ENCODE peak calls at places on chromosomes 6 and 20, in seven cellular contexts. M, C, G, T, K, Z and P are unnamed samples.

GRCh38 chr6:2516059-2516458 is 234.7 kb downstream of the MYLK4 start:
- DNase-seq in G (no peak), Z (no peak), C (no peak), K (no peak), T (no peak), M (no peak), P (no peak)

GRCh38 chr6:25215881-25216280 is 63.3 kb upstream of the CARMIL1 start:
- DNase-seq in Z (no peak), T (peak; percentile 58), G (no peak), C (no peak), M (peak; percentile 14), K (no peak), P (no peak)

GRCh38 chr6:71012871-71013456 is 56.1 kb upstream of the B3GAT2 start:
- DNase-seq in G (peak; percentile 63), C (peak; percentile 28), Z (no peak), T (peak; percentile 72), K (peak; percentile 2), M (peak; percentile 76), P (peak; percentile 76)

GRCh38 chr6:119957195-119957594 is 607.6 kb upstream of the MAN1A1 start:
- DNase-seq in Z (no peak), G (no peak), T (no peak), K (no peak), M (no peak), C (no peak), P (no peak)

GRCh38 chr20:43963872-43964791 is 49.5 kb downstream of the TOX2 start:
- DNase-seq in Z (no peak), G (no peak), C (no peak), K (no peak), T (no peak), M (peak; percentile 91), P (peak; percentile 32)

GRCh38 chr6:138557147-138557546 is 57.9 kb upstream of the NHSL1 start:
- DNase-seq in K (no peak), G (no peak), T (no peak), M (no peak), C (no peak), Z (no peak), P (no peak)

GRCh38 chr20:37294262-37294981 is 5.0 kb downstream of the MANBAL start:
- DNase-seq in C (no peak), Z (no peak), M (peak; percentile 72), T (peak; percentile 44), K (no peak), G (no peak), P (no peak)

GRCh38 chr6:111406200-111406711 is 76.8 kb downstream of the REV3L start:
- DNase-seq in Z (no peak), T (no peak), C (no peak), K (peak; percentile 56), G (peak; percentile 69), M (no peak), P (peak; percentile 4)

GRCh38 chr6:75932067-75932466 is 140.4 kb downstream of the IMPG1 start:
- DNase-seq in M (peak; percentile 53), Z (peak; percentile 34), C (no peak), G (peak; percentile 6), T (peak; percentile 39), K (no peak), P (peak; percentile 41)

GRCh38 chr6:111087871-111088667 is 766 bp downstream of the SLC16A10 start:
- DNase-seq in C (peak; percentile 45), K (peak; percentile 2), M (peak; percentile 28), T (peak; percentile 41), Z (peak; percentile 11), G (peak; percentile 23), P (peak; percentile 60)

GRCh38 chr20:8507231-8507630 is 375.2 kb downstream of the PLCB1 start:
- DNase-seq in G (no peak), M (no peak), Z (no peak), C (no peak), K (no peak), T (no peak), P (no peak)

GRCh38 chr6:11969092-11969491 is 43.0 kb upstream of the HIVEP1 start:
- DNase-seq in M (peak; percentile 70), T (peak; percentile 52), K (no peak), G (no peak), C (no peak), Z (no peak), P (no peak)

GRCh38 chr6:159594750-159595117 is 98.3 kb downstream of the SOD2 start:
- DNase-seq in M (peak; percentile 69), G (no peak), K (no peak), Z (no peak), T (peak; percentile 87), C (no peak), P (no peak)

GRCh38 chr6:5446362-5447075 is 185.2 kb downstream of the FARS2 start:
- DNase-seq in K (no peak), M (no peak), T (no peak), G (no peak), Z (no peak), C (no peak), P (peak; percentile 7)

GRCh38 chr6:130625825-130626500 is 201.2 kb upstream of the SMLR1 start:
- DNase-seq in C (no peak), T (peak; percentile 89), M (peak; percentile 57), K (no peak), Z (no peak), G (no peak), P (no peak)

GRCh38 chr6:34546551-34547321 is 9.4 kb downstream of the SPDEF start:
- DNase-seq in T (peak; percentile 53), M (no peak), Z (no peak), G (no peak), C (peak; percentile 40), K (no peak), P (no peak)

GRCh38 chr6:150143521-150144293 is 863 bp downstream of the PPP1R14C start:
- DNase-seq in T (no peak), K (peak; percentile 4), Z (peak; percentile 18), G (peak; percentile 36), M (no peak), C (no peak), P (no peak)

GRCh38 chr6:72272958-72273357 is 348.9 kb upstream of the KCNQ5 start:
- DNase-seq in G (no peak), T (peak; percentile 46), K (no peak), M (peak; percentile 80), Z (no peak), C (no peak), P (no peak)

GRCh38 chr6:145012039-145012662 is 723.2 kb downstream of the EPM2A start:
- DNase-seq in T (peak; percentile 76), M (peak; percentile 73), Z (no peak), G (no peak), K (no peak), C (no peak), P (no peak)